ENCODE peak calls at places on chromosomes 16 and 17, in ten cellular contexts. O, Z, C, E, P, F, M, I, D and T are unnamed samples.

GRCh38 chr17:59853168-59853918 is 39.4 kb downstream of the TUBD1 start:
- DNase-seq in E (peak; percentile 97), C (no peak), D (peak; percentile 100), I (peak; percentile 23), O (no peak), Z (peak; percentile 88), M (peak; percentile 71), F (peak; percentile 77), P (no peak), T (peak; percentile 71)

GRCh38 chr16:59463776-59464175 is 729.7 kb upstream of the GOT2 start:
- DNase-seq in O (no peak), C (no peak), E (no peak), D (peak; percentile 27), P (no peak), M (no peak), F (no peak), I (no peak), Z (no peak), T (no peak)

GRCh38 chr16:28902909-28903308 is 22.1 kb downstream of the RABEP2 start:
- DNase-seq in P (no peak), I (no peak), F (no peak), M (no peak), D (no peak), E (no peak), Z (no peak), O (no peak), C (no peak), T (no peak)

GRCh38 chr17:70636517-70637133 is 467.3 kb downstream of the KCNJ2 start:
- DNase-seq in O (peak; percentile 12), E (peak; percentile 10), P (no peak), C (no peak), Z (no peak), M (peak; percentile 60), F (peak; percentile 13), I (no peak), D (peak; percentile 46), T (no peak)

GRCh38 chr16:24054649-24055560 is 201.2 kb upstream of the CACNG3 start:
- DNase-seq in C (no peak), D (no peak), Z (no peak), O (no peak), F (no peak), P (no peak), I (no peak), E (no peak), M (no peak), T (no peak)

GRCh38 chr17:30922235-30922993 is 669 bp downstream of the ADAP2 start:
- DNase-seq in C (no peak), M (peak; percentile 44), F (no peak), P (no peak), D (no peak), Z (peak; percentile 47), O (peak; percentile 8), I (no peak), E (no peak), T (peak; percentile 77)

GRCh38 chr16:56953006-56953405 is 8.7 kb upstream of the CETP start:
- DNase-seq in D (no peak), O (no peak), I (no peak), C (no peak), Z (peak; percentile 41), E (no peak), F (no peak), P (no peak), M (no peak), T (no peak)

GRCh38 chr17:81062014-81062413 is 27.1 kb downstream of the BAIAP2 start:
- DNase-seq in O (no peak), Z (no peak), E (no peak), P (no peak), I (no peak), M (no peak), C (no peak), D (no peak), F (no peak), T (no peak)

GRCh38 chr16:13436641-13437423 is 483.1 kb upstream of the ERCC4 start:
- DNase-seq in F (no peak), O (no peak), C (no peak), Z (no peak), P (no peak), D (no peak), E (no peak), M (no peak), I (no peak), T (no peak)

GRCh38 chr16:503150-504071 is 24.1 kb upstream of the CAPN15 start:
- DNase-seq in Z (no peak), M (peak; percentile 9), O (no peak), F (no peak), E (no peak), I (no peak), C (no peak), D (no peak), P (no peak), T (no peak)

GRCh38 chr16:30650369-30651123 is at the start of gene PRR14:
- DNase-seq in I (peak; percentile 100), M (peak; percentile 99), F (peak; percentile 100), O (peak; percentile 100), D (peak; percentile 99), Z (peak; percentile 100), C (peak; percentile 97), E (peak; percentile 99), P (peak; percentile 99), T (peak; percentile 100)

GRCh38 chr16:30649725-30650368 is 913 bp upstream of the PRR14 start:
- DNase-seq in F (no peak), C (no peak), I (no peak), M (no peak), P (no peak), Z (no peak), E (no peak), O (no peak), D (no peak), T (peak; percentile 89)

GRCh38 chr16:30652718-30653117 is 2.0 kb downstream of the PRR14 start:
- DNase-seq in F (no peak), I (no peak), C (no peak), D (no peak), E (no peak), P (no peak), Z (no peak), M (no peak), O (no peak), T (peak; percentile 77)

GRCh38 chr16:30652005-30652296 is 1.2 kb downstream of the PRR14 start:
- DNase-seq in I (no peak), O (no peak), M (no peak), Z (no peak), E (no peak), C (no peak), P (no peak), F (no peak), D (no peak), T (no peak)

DNA sequence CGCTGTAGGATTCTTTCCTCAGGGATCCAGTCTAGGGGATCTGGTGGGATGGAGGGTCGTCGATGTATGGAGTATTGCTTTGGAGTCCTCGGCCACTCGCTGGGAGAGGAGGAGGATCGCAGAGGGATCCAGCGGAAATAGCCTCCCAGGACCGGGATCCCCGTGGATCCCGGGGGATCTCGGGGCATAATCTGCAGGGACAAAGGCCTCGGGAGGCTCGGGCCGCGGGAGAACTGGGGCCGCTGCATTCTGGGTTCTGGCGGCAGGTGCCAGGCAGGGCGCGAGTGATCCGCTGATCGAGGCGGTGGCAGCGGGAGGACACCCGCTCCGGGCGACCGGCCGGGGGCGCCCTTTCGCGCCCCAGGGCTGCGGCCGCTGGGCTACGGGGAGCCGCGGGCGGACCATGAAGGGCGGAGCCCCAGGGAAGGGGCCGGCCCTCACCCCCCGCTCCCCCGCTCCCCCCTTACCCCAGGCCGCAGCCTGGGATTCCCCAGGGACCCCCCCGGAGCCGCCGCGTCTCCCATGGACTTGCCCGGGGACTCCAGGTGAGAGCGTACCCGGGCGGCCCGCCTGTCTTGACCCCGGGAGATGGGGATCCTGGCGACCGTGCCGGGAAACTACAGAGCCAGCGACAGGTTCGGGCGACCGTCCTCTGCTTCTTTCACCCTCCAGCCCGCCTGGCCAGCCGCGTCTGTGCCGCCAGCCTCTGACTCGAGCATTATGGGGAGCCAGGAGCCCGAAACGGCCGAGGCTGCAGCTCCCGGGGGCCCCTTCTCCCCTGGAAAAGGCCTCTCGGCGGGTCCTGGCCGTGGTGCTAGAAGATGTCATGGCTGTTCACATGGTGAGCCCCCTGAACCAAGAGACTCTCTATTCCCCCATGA is 604 bp downstream of the PRR14 start:
- DNase-seq in F (peak; percentile 50), O (peak; percentile 55), M (peak; percentile 87), E (no peak), P (no peak), C (peak; percentile 51), D (peak; percentile 46), Z (peak; percentile 83), I (peak; percentile 73), T (peak; percentile 92)
- H3K27ac ChIP-seq in F (peak overlapping the region; percentile 91), O (peak overlapping the region; percentile 89), M (peak overlapping the region; percentile 72), E (peak overlapping the region; percentile 89), P (peak overlapping the region; percentile 99), C (peak overlapping the region; percentile 86), D (peak overlapping the region; percentile 73), Z (peak overlapping the region; percentile 90), I (peak overlapping the region; percentile 58), T (peak overlapping the region; percentile 93)

DNA sequence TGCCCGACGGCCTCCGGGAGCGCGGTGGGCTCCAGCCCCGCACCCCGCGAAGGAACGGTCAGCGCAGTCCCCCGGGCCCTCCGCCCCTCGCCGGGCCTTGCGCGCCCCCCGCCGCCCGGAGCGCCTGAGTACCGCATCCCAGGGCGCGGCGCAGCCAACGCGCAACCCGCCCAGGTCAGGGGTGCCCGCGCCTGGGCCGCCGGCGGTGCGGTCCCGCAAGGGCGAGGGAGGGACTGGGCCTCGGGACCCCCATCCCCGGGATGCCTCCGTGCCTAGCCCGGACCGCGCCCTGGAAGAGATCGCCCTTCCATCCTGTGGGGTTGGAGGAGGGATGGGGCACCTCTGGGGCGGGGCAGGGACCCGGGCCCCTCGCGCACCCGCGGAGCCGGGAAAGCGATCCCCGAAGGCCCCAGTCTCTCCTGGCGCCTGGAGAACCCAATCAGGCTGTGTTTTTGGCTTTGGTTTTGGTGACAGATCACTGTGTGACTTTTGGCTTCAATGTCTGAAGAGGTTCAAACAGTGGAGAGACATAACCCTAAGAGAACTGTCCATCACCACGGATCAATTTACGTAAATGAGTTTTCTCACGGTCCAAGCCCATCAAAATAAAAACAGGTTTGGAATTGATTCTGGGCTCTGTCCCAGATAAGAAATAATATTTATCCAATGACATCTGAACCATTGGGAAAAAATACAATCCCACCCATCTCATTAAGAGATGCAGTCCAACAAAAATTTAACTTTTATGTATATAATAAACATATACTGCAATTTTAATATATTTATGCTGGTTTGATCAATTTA is 17.8 kb downstream of the ENPP7 start:
- DNase-seq in D (no peak), F (no peak), I (no peak), E (no peak), M (no peak), O (no peak), C (no peak), Z (no peak), P (no peak), T (peak; percentile 52)
- H3K4me3 ChIP-seq in D (no peak overlapping the region), F (no peak overlapping the region), I (no peak overlapping the region), E (no peak overlapping the region), M (no peak overlapping the region), O (no peak overlapping the region), C (no peak overlapping the region), Z (no peak overlapping the region), P (no peak overlapping the region), T (no peak overlapping the region)

GRCh38 chr17:8311131-8311790 is 1.2 kb downstream of the ARHGEF15 start:
- DNase-seq in Z (no peak), C (no peak), O (peak; percentile 55), P (no peak), D (no peak), I (no peak), M (no peak), E (no peak), F (no peak), T (peak; percentile 67)
- H3K27ac ChIP-seq in Z (no peak overlapping the region), C (no peak overlapping the region), O (peak overlapping the region; percentile 95), P (no peak overlapping the region), D (no peak overlapping the region), I (no peak overlapping the region), M (no peak overlapping the region), E (no peak overlapping the region), F (no peak overlapping the region), T (no peak overlapping the region)

GRCh38 chr16:68251812-68252211 is 6.6 kb downstream of the PLA2G15 start:
- DNase-seq in D (no peak), I (no peak), C (no peak), P (no peak), F (no peak), E (no peak), Z (no peak), M (no peak), O (peak; percentile 69), T (no peak)
- H3K4me3 ChIP-seq in D (no peak overlapping the region), I (no peak overlapping the region), C (no peak overlapping the region), P (no peak overlapping the region), F (no peak overlapping the region), E (no peak overlapping the region), Z (no peak overlapping the region), M (no peak overlapping the region), O (no peak overlapping the region), T (no peak overlapping the region)